ENCODE peak calls at places on chromosomes 16 and 17, in nine cellular contexts. P is posterior cingulate gyrus; N is cardiac muscle cell; X is stimulated activated naive CD8-positive, alpha-beta T cell treated with anti-CD3 and anti-CD28 coated beads, Interleukin-15, Interleukin-2, amounts not matched to agents 100 U/mL and 50 U/mL, for 24 hours; I is M059J; D is stromal cell of bone marrow; B is activated T-helper 1 cell treated with anti-CD3 and anti-CD28 coated beads, Interleukin-2, amount 50 U/mL, for 16 hours; J is iPS DF 19.7; Y is EH. S is an unnamed sample.

GRCh38 chr17:28482551-28483199 is 9.2 kb downstream of the SLC13A2 start:
- DNase-seq in P (no peak), D (no peak), X (no peak), J (no peak), Y (no peak), B (no peak), N (no peak), I (no peak), S (no peak)

GRCh38 chr17:73748521-73748920 is 104.3 kb upstream of the SDK2 start:
- DNase-seq in X (no peak), J (no peak), N (no peak), Y (no peak), I (no peak), D (no peak), B (no peak), P (no peak), S (no peak)

GRCh38 chr16:22284637-22285515 is 12.3 kb upstream of the POLR3E start:
- DNase-seq in P (no peak), X (no peak), I (no peak), B (no peak), D (no peak), N (no peak), Y (peak), J (no peak), S (no peak)

GRCh38 chr16:75593825-75594820 is 27.9 kb downstream of the GABARAPL2 start:
- DNase-seq in I (peak), B (no peak), P (no peak), Y (peak), X (no peak), J (peak), N (no peak), D (no peak), S (no peak)

GRCh38 chr16:2213817-2214720 is 571 bp downstream of the PGP start:
- DNase-seq in B (no peak), N (no peak), P (no peak), I (no peak), X (no peak), D (no peak), J (no peak), Y (no peak), S (peak)

GRCh38 chr17:41326173-41327145 is 10.9 kb upstream of the KRTAP17-1 start:
- DNase-seq in J (no peak), P (no peak), N (no peak), I (no peak), Y (no peak), B (no peak), X (no peak), D (no peak), S (no peak)

GRCh38 chr17:67759355-67760171 is 41.8 kb downstream of the NOL11 start:
- DNase-seq in I (no peak), N (no peak), B (no peak), P (no peak), X (no peak), D (no peak), Y (peak), J (no peak), S (no peak)

GRCh38 chr17:12256380-12256995 is 235.8 kb downstream of the MAP2K4 start:
- DNase-seq in P (no peak), N (peak), D (peak), Y (peak), X (peak), J (no peak), B (no peak), I (peak), S (peak)

GRCh38 chr16:11386791-11387546 is 41.7 kb downstream of the RMI2 start:
- DNase-seq in Y (peak), J (peak), B (no peak), P (no peak), X (no peak), I (no peak), N (peak), D (peak), S (no peak)

GRCh38 chr17:12789976-12790805 is 893 bp downstream of the ARHGAP44 start:
- DNase-seq in D (no peak), Y (no peak), B (no peak), I (no peak), X (no peak), J (no peak), N (peak), P (no peak), S (no peak)

GRCh38 chr16:24204150-24204665 is 51.9 kb upstream of the CACNG3 start:
- DNase-seq in B (no peak), N (no peak), Y (no peak), J (no peak), P (no peak), D (no peak), I (no peak), X (no peak), S (no peak)

GRCh38 chr16:72884037-72884436 is 163.9 kb downstream of the ZFHX3 start:
- DNase-seq in X (no peak), D (peak), B (no peak), I (peak), Y (peak), P (no peak), J (no peak), N (no peak), S (no peak)

GRCh38 chr17:59762022-59762825 is 54.8 kb downstream of the VMP1 start:
- DNase-seq in J (no peak), I (peak), D (peak), N (no peak), Y (peak), B (no peak), P (no peak), X (no peak), S (peak)

GRCh38 chr17:20141201-20141999 is 132.2 kb downstream of the SPECC1 start:
- DNase-seq in N (no peak), I (no peak), B (no peak), X (no peak), D (no peak), Y (no peak), P (no peak), J (no peak), S (no peak)